ENCODE peak calls at places on chromosomes 3 and 15, in eight cellular contexts. U is fibroblast of mammary gland, Y is NT2/D1, L is heart right ventricle, A is HL-60, V is neural progenitor cell, O is stomach, F is GM23338. G is an unnamed sample.

GRCh38 chr3:111936191-111936841 is 42.5 kb upstream of the ABHD10 start:
- DNase-seq in F (no peak), Y (no peak), L (no peak), V (no peak), A (no peak), O (no peak), U (peak), G (no peak)

GRCh38 chr3:63655519-63655918 is 3.0 kb downstream of the SNTN start:
- DNase-seq in F (no peak), V (no peak), Y (no peak), O (no peak), U (peak), A (no peak), L (no peak), G (no peak)

GRCh38 chr3:52015431-52016256 is 19.9 kb upstream of the RPL29 start:
- DNase-seq in V (no peak), L (no peak), O (no peak), A (no peak), Y (no peak), U (no peak), F (no peak), G (no peak)

GRCh38 chr3:110593749-110594148 is 477.9 kb upstream of the NECTIN3 start:
- DNase-seq in U (no peak), O (no peak), Y (no peak), L (no peak), F (no peak), V (no peak), A (no peak), G (no peak)

GRCh38 chr15:41562784-41563198 is 3.8 kb downstream of the TYRO3 start:
- DNase-seq in F (no peak), Y (no peak), U (no peak), O (no peak), V (peak), L (no peak), A (no peak), G (peak)

GRCh38 chr3:45103753-45104714 is 42.1 kb downstream of the CDCP1 start:
- DNase-seq in V (no peak), U (no peak), Y (no peak), F (no peak), L (no peak), A (no peak), O (no peak), G (no peak)

GRCh38 chr3:29426302-29427226 is 145.7 kb downstream of the RBMS3 start:
- DNase-seq in A (no peak), L (no peak), U (no peak), O (no peak), Y (no peak), V (no peak), F (no peak), G (no peak)

GRCh38 chr3:155646128-155646527 is 98.7 kb downstream of the PLCH1 start:
- DNase-seq in Y (no peak), V (no peak), L (no peak), A (no peak), F (no peak), O (no peak), U (no peak), G (no peak)

GRCh38 chr15:31264534-31265089 is 62.0 kb upstream of the KLF13 start:
- DNase-seq in U (no peak), Y (no peak), F (no peak), A (no peak), O (peak), V (peak), L (peak), G (no peak)

GRCh38 chr3:194058189-194058571 is 77.8 kb upstream of the HES1 start:
- DNase-seq in L (peak), U (peak), O (peak), F (peak), V (peak), A (no peak), Y (peak), G (peak)

GRCh38 chr3:190543656-190544055 is 29.8 kb downstream of the IL1RAP start:
- DNase-seq in L (no peak), F (no peak), Y (no peak), O (no peak), V (no peak), A (no peak), U (no peak), G (no peak)

GRCh38 chr3:192794216-192794615 is 66.9 kb upstream of the FGF12 start:
- DNase-seq in U (no peak), Y (no peak), F (no peak), V (no peak), L (no peak), A (no peak), O (no peak), G (no peak)

GRCh38 chr15:100553468-100553867 is 24.7 kb upstream of the CERS3 start:
- DNase-seq in Y (no peak), O (no peak), U (no peak), F (no peak), V (no peak), L (no peak), A (peak), G (no peak)

GRCh38 chr15:100542290-100542689 is 13.5 kb upstream of the CERS3 start:
- DNase-seq in V (no peak), O (no peak), U (no peak), A (no peak), F (no peak), L (no peak), Y (no peak), G (no peak)

GRCh38 chr15:100544290-100544945 is 15.7 kb upstream of the CERS3 start:
- DNase-seq in L (no peak), Y (no peak), O (no peak), V (no peak), F (no peak), U (no peak), A (no peak), G (no peak)

GRCh38 chr15:100544946-100545345 is 16.2 kb upstream of the CERS3 start:
- DNase-seq in V (no peak), Y (no peak), F (no peak), U (no peak), L (no peak), A (no peak), O (no peak), G (no peak)

DNA sequence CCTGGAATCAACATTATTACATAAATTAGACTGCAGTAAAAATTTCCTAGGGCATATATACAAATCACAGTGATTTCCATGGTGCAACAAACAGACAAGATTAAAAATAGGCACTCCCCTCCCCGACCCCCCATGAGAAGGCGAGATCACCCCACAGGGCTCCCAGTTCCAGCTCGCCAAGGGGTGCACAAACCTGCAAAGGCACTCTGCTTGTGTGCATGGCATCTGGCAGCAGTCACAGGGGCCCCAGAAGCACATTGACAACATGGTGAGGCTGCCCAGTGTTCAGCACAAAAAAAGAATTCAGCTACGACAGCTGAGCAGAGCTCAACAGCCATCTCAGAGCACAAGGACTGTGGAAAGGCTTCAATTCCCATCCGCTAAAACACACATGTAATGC is 19.2 kb upstream of the CERS3 start:
- DNase-seq in V (no peak), O (no peak), L (no peak), A (no peak), Y (no peak), F (no peak), U (no peak), G (no peak)
- H3K4me3 ChIP-seq in V (no peak), O (no peak), L (no peak), A (no peak), Y (no peak), F (no peak), U (no peak), G (no peak)

GRCh38 chr15:64090527-64090926 is 3.1 kb downstream of the CIAO2A start:
- DNase-seq in F (no peak), Y (no peak), A (peak), U (no peak), O (no peak), V (no peak), L (no peak), G (no peak)

GRCh38 chr15:64093627-64094417 is at the start of gene CIAO2A:
- DNase-seq in F (peak), V (peak), A (peak), Y (peak), L (peak), O (peak), U (peak), G (peak)

GRCh38 chr15:64092864-64093626 is 593 bp downstream of the CIAO2A start:
- DNase-seq in Y (peak), A (peak), F (peak), O (peak), V (peak), L (peak), U (peak), G (peak)

GRCh38 chr15:64092075-64092820 is 1.4 kb downstream of the CIAO2A start:
- DNase-seq in L (no peak), A (no peak), Y (no peak), V (no peak), O (no peak), F (peak), U (no peak), G (no peak)

DNA sequence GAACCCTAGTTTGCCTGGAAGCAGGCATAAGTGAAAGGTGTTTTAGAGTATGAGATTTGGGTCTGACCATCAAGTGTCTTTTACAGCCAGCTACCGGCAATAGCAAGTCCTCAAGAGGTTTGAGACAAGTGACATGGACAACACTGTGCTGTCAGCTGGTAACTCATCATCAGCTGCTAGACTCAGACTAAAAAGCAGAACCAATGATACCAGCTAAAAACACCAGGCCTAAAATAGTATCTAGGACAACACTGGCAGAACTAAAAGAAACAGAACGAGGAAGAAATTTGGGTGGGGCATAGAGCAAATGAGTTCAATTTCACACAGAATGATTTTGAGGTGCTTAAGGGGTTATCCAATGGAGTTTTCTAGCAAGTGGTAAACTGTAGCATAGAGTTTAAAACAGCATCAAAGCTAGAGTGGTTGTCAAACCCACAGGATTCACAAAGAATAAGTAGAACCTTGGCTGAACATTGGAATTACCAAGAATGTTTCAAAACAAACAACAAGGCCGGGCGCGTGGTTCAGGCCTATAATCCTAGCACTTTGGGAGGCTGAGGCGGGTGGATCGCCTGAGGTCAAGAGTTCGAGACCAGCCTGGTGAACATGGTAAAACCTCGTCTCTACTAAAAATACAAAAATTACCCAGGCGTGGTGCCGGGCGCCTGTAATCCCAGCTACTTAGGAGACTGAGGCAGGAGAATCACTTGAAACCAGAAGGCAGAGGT is 3.9 kb downstream of the CIAO2A start:
- DNase-seq in O (no peak), F (no peak), Y (no peak), L (no peak), U (no peak), V (no peak), A (no peak), G (no peak)
- H3K4me3 ChIP-seq in O (no peak), F (no peak), Y (no peak), L (no peak), U (no peak), V (no peak), A (no peak), G (no peak)

DNA sequence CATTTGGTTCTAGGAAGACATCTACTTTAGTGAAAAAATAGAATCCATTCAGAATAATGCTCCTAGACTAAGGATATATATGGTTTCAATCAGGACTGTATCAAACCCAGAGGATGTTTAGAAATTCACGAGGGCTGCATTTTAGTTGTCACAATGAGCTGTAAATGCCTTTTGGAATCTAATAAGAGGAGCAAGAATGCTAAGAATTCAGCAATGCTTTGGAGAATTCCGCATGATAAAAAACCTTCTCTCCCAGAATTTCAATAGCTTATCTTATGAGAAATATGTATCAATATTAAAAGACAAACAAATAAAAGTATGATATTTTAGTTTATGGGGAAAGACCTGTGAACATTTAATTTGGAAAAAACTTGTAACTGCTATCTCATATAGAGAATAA is 885.1 kb downstream of the ZPLD1 start:
- DNase-seq in Y (no peak), U (no peak), O (no peak), L (no peak), V (peak), A (no peak), F (peak), G (no peak)
- H3K4me3 ChIP-seq in Y (no peak), U (no peak), O (no peak), L (no peak), V (no peak), A (no peak), F (no peak), G (no peak)

GRCh38 chr15:69648215-69648614 is 195.6 kb downstream of the RPLP1 start:
- DNase-seq in U (no peak), L (no peak), V (no peak), A (no peak), O (no peak), Y (no peak), F (peak), G (no peak)

GRCh38 chr15:69643476-69643875 is 190.9 kb downstream of the RPLP1 start:
- DNase-seq in A (no peak), F (no peak), Y (no peak), V (no peak), L (no peak), U (no peak), O (no peak), G (no peak)

GRCh38 chr15:69643971-69644370 is 191.4 kb downstream of the RPLP1 start:
- DNase-seq in V (no peak), O (no peak), L (no peak), A (no peak), F (no peak), Y (no peak), U (no peak), G (no peak)

GRCh38 chr15:69647160-69647513 is 194.5 kb downstream of the RPLP1 start:
- DNase-seq in V (peak), U (no peak), L (no peak), Y (peak), O (no peak), A (no peak), F (peak), G (no peak)

GRCh38 chr15:69644876-69645275 is 192.3 kb downstream of the RPLP1 start:
- DNase-seq in O (no peak), L (no peak), U (no peak), Y (no peak), V (no peak), A (no peak), F (no peak), G (no peak)
- H3K4me3 ChIP-seq in O (no peak), L (no peak), U (no peak), Y (no peak), V (no peak), A (no peak), F (no peak), G (no peak)

DNA sequence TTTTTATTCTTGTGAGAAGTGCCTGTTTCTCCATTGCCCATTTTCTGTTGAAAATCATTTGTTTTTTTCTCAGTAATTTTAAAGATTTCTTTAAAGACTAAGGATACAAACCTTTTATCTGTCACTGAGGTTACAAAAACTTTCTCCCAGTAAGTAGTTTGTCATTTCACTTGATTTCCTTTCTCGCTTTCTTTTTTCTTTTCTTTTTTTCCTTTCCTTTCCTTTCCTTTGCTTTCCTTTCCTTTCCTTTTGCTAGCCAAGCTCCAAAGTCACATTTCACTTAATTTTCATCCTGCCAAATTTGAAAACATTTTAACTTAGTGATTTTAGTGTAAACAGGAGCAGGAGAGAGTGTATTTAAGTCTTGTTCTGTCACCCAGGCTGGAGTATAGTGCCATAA is 77.2 kb upstream of the CHRNB4 start:
- DNase-seq in O (no peak), Y (no peak), L (no peak), F (no peak), A (no peak), U (no peak), V (no peak), G (no peak)
- H3K4me3 ChIP-seq in O (no peak), Y (no peak), L (no peak), F (no peak), A (no peak), U (no peak), V (no peak), G (no peak)

G was measured in uterus.